ENCODE peak calls at places on chromosomes 6 and 20, in seven cellular contexts. Q is heart left ventricle, D is hepatocyte, M is gastrocnemius medialis, P is PC-3, X is suprapubic skin, Z is sigmoid colon. G is an unnamed sample.

GRCh38 chr6:28258877-28259777 is at the start of gene NKAPL:
- DNase-seq in Q (peak; percentile 92), D (no peak), M (peak; percentile 48), P (no peak), X (peak; percentile 86), Z (peak; percentile 93), G (peak; percentile 90)

GRCh38 chr6:100464910-100465700 is at the start of gene SIM1:
- DNase-seq in Q (peak; percentile 44), D (peak; percentile 73), M (peak; percentile 29), P (no peak), X (peak; percentile 78), Z (no peak), G (no peak)

GRCh38 chr20:61628901-61629300 is 376.8 kb downstream of the CDH4 start:
- DNase-seq in Q (no peak), D (no peak), M (no peak), P (no peak), X (no peak), Z (no peak), G (no peak)

GRCh38 chr6:67496191-67496590 is 1138.9 kb upstream of the ADGRB3 start:
- DNase-seq in Q (no peak), D (no peak), M (no peak), P (no peak), X (no peak), Z (no peak), G (no peak)

GRCh38 chr6:74785236-74785635 is 420.6 kb downstream of the COL12A1 start:
- DNase-seq in Q (no peak), D (no peak), M (no peak), P (no peak), X (no peak), Z (no peak), G (no peak)

GRCh38 chr6:158000530-158001307 is 19.1 kb downstream of the SYNJ2 start:
- DNase-seq in Q (no peak), D (no peak), M (no peak), P (no peak), X (peak; percentile 45), Z (no peak), G (no peak)

GRCh38 chr6:26607434-26608230 is 10.9 kb downstream of the ABT1 start:
- DNase-seq in Q (no peak), D (peak; percentile 79), M (no peak), P (peak; percentile 78), X (no peak), Z (no peak), G (no peak)

GRCh38 chr20:20780127-20780822 is 67.8 kb upstream of the RALGAPA2 start:
- DNase-seq in Q (peak; percentile 78), D (peak; percentile 49), M (peak; percentile 96), P (peak; percentile 39), X (peak; percentile 86), Z (peak; percentile 79), G (peak; percentile 84)

GRCh38 chr6:32665621-32666140 is 776 bp downstream of the HLA-DQB1 start:
- DNase-seq in Q (no peak), D (no peak), M (no peak), P (no peak), X (no peak), Z (no peak), G (no peak)

GRCh38 chr6:158322724-158323560 is 10.7 kb downstream of the TULP4 start:
- DNase-seq in Q (no peak), D (peak; percentile 52), M (no peak), P (peak; percentile 82), X (no peak), Z (no peak), G (no peak)

GRCh38 chr20:13355386-13355785 is 134.3 kb downstream of the ISM1 start:
- DNase-seq in Q (no peak), D (no peak), M (no peak), P (no peak), X (no peak), Z (peak; percentile 84), G (no peak)

GRCh38 chr6:144220031-144220790 is 64.9 kb upstream of the UTRN start:
- DNase-seq in Q (no peak), D (no peak), M (no peak), P (no peak), X (no peak), Z (no peak), G (no peak)

GRCh38 chr20:11311659-11312058 is 606.0 kb upstream of the BTBD3 start:
- DNase-seq in Q (no peak), D (no peak), M (no peak), P (no peak), X (no peak), Z (no peak), G (no peak)

GRCh38 chr20:50512323-50512722 is 2.1 kb downstream of the PTPN1 start:
- DNase-seq in Q (no peak), D (no peak), M (no peak), P (no peak), X (no peak), Z (no peak), G (no peak)
- H3K27ac ChIP-seq in Q (peak overlapping the region; percentile 10), D (peak overlapping the region; percentile 0), M (peak overlapping the region; percentile 99), P (no peak overlapping the region), X (no peak overlapping the region), Z (no peak overlapping the region), G (no peak overlapping the region)

GRCh38 chr20:38072885-38073284 is 39.3 kb downstream of the RPRD1B start:
- DNase-seq in Q (no peak), D (no peak), M (no peak), P (no peak), X (no peak), Z (no peak), G (no peak)

GRCh38 chr20:38079353-38079752 is 45.8 kb downstream of the RPRD1B start:
- DNase-seq in Q (no peak), D (no peak), M (no peak), P (no peak), X (no peak), Z (no peak), G (no peak)

GRCh38 chr20:38073307-38074010 is 39.9 kb downstream of the RPRD1B start:
- DNase-seq in Q (peak; percentile 85), D (peak; percentile 60), M (peak; percentile 42), P (peak; percentile 93), X (no peak), Z (peak; percentile 92), G (peak; percentile 86)

GRCh38 chr20:38075161-38075998 is 41.8 kb downstream of the RPRD1B start:
- DNase-seq in Q (no peak), D (no peak), M (no peak), P (no peak), X (no peak), Z (no peak), G (no peak)

DNA sequence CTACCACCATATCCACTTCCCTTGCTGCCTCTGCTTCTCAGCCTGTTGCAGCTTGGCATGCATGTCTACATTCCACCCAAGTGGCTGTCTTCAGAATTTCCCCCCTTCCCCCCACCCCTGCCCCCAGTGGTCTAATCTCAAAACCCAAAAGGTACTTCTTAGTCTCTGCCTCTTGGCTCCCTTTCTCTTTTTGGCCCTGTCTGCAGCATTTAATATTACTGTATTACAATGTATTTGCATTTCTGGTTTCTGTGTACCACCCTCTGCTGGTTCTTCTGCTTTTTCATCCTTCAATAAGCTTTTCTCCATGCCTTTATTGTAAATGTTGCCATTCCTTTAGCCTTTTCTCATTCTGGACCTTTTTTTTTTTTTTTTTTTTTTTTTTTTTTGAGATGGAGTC is 43.0 kb downstream of the RPRD1B start:
- DNase-seq in Q (no peak), D (no peak), M (no peak), P (no peak), X (no peak), Z (no peak), G (no peak)
- H3K27ac ChIP-seq in Q (peak overlapping the region; percentile 85), D (peak overlapping the region; percentile 81), M (peak overlapping the region; percentile 88), P (no peak overlapping the region), X (no peak overlapping the region), Z (peak overlapping the region; percentile 71), G (peak overlapping the region; percentile 86)

DNA sequence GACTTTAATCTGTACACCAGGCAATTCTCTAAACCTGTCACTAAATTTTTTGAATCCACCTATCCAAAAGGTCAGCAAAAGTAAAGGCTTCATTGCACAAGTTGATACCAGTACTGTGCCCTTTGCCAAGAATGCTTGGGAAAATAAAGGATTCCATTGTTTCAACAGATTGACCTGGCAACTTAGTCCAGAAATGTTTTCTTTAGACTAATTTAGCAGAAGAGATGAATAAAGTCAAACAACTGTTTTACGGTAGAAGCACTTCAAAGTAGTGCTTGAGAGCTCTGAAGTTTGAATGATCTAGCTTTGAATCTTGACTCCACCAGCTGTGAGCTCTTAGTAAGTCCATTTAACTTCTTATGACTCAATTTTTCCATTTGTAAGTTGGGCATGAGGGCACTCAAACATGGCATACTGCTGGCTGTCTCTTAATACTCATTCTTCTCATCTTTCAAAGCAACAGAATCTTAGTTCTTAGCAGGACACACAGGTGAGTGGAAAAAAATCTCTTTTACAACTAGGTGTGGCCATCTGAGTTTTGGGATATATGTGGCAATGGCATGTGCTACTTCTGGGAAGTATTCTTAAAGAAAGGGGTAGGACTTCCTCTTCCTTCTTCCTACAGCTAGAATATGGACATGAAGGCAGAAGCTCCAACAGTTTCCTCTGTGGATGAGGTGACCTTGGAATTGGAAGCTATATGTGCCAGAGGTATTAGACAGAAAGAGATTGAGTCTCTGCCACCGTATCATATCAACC is 55.9 kb upstream of the LOC128125822 start:
- DNase-seq in Q (no peak), D (no peak), M (no peak), P (peak; percentile 5), X (no peak), Z (no peak), G (no peak)
- H3K27ac ChIP-seq in Q (no peak overlapping the region), D (peak overlapping the region; percentile 51), M (no peak overlapping the region), P (no peak overlapping the region), X (no peak overlapping the region), Z (no peak overlapping the region), G (no peak overlapping the region)

GRCh38 chr6:106106276-106107042 is 20.3 kb downstream of the PRDM1 start:
- DNase-seq in Q (no peak), D (no peak), M (no peak), P (no peak), X (no peak), Z (no peak), G (no peak)

GRCh38 chr6:106108129-106108528 is 22.0 kb downstream of the PRDM1 start:
- DNase-seq in Q (no peak), D (no peak), M (no peak), P (no peak), X (no peak), Z (no peak), G (no peak)

GRCh38 chr6:106110167-106110826 is 24.2 kb downstream of the PRDM1 start:
- DNase-seq in Q (no peak), D (peak; percentile 19), M (no peak), P (no peak), X (no peak), Z (no peak), G (no peak)

GRCh38 chr6:106107043-106107613 is 21.0 kb downstream of the PRDM1 start:
- DNase-seq in Q (no peak), D (no peak), M (no peak), P (no peak), X (no peak), Z (no peak), G (no peak)

GRCh38 chr6:106109043-106109442 is 22.9 kb downstream of the PRDM1 start:
- DNase-seq in Q (no peak), D (no peak), M (no peak), P (no peak), X (no peak), Z (no peak), G (no peak)
- H3K27ac ChIP-seq in Q (no peak overlapping the region), D (no peak overlapping the region), M (no peak overlapping the region), P (no peak overlapping the region), X (no peak overlapping the region), Z (no peak overlapping the region), G (no peak overlapping the region)

G was measured in ascending aorta.